ENCODE peak calls at places on chromosomes 16 and 17, in five cellular contexts. One of them, this sample, is unnamed.

GRCh38 chr16:20944861-20945390 is 44.4 kb downstream of the LYRM1 start:
- DNase-seq in iPS-NIHi11: no peak
- DNase-seq in DMS 273 treated with DMSO at 0.1 percent for 48 hours: no peak
- DNase-seq in kidney: no peak
- DNase-seq in mucosa of gallbladder: no peak
- DNase-seq in this sample: peak; percentile 83

GRCh38 chr16:84952335-84953050 is 58.8 kb downstream of the ZDHHC7 start:
- DNase-seq in iPS-NIHi11: peak; percentile 87
- DNase-seq in DMS 273 treated with DMSO at 0.1 percent for 48 hours: peak; percentile 56
- DNase-seq in kidney: no peak
- DNase-seq in mucosa of gallbladder: peak; percentile 89
- DNase-seq in this sample: peak; percentile 84

GRCh38 chr17:9016941-9017552 is 4.3 kb upstream of the NTN1 start:
- DNase-seq in iPS-NIHi11: no peak
- DNase-seq in DMS 273 treated with DMSO at 0.1 percent for 48 hours: peak; percentile 18
- DNase-seq in kidney: no peak
- DNase-seq in mucosa of gallbladder: no peak
- DNase-seq in this sample: peak; percentile 98

GRCh38 chr16:86354641-86355040 is 155.7 kb upstream of the FOXF1 start:
- DNase-seq in iPS-NIHi11: no peak
- DNase-seq in DMS 273 treated with DMSO at 0.1 percent for 48 hours: no peak
- DNase-seq in kidney: peak; percentile 41
- DNase-seq in mucosa of gallbladder: no peak
- DNase-seq in this sample: no peak

GRCh38 chr17:48546187-48546923 is 1.4 kb upstream of the HOXB2 start:
- DNase-seq in iPS-NIHi11: no peak
- DNase-seq in DMS 273 treated with DMSO at 0.1 percent for 48 hours: no peak
- DNase-seq in kidney: no peak
- DNase-seq in mucosa of gallbladder: no peak
- DNase-seq in this sample: no peak

GRCh38 chr17:17300624-17301568 is 2.3 kb upstream of the NT5M start:
- DNase-seq in iPS-NIHi11: peak; percentile 82
- DNase-seq in DMS 273 treated with DMSO at 0.1 percent for 48 hours: no peak
- DNase-seq in kidney: peak; percentile 80
- DNase-seq in mucosa of gallbladder: no peak
- DNase-seq in this sample: peak; percentile 98

GRCh38 chr16:73298562-73298961 is 250.6 kb upstream of the ZFHX3 start:
- DNase-seq in iPS-NIHi11: peak; percentile 49
- DNase-seq in DMS 273 treated with DMSO at 0.1 percent for 48 hours: no peak
- DNase-seq in kidney: no peak
- DNase-seq in mucosa of gallbladder: no peak
- DNase-seq in this sample: peak; percentile 92

GRCh38 chr16:10138881-10139280 is 43.3 kb downstream of the GRIN2A start:
- DNase-seq in iPS-NIHi11: no peak
- DNase-seq in DMS 273 treated with DMSO at 0.1 percent for 48 hours: no peak
- DNase-seq in kidney: no peak
- DNase-seq in mucosa of gallbladder: no peak
- DNase-seq in this sample: no peak

GRCh38 chr17:49987681-49988441 is 7.2 kb downstream of the DLX3 start:
- DNase-seq in iPS-NIHi11: peak; percentile 59
- DNase-seq in DMS 273 treated with DMSO at 0.1 percent for 48 hours: peak; percentile 78
- DNase-seq in kidney: peak; percentile 71
- DNase-seq in mucosa of gallbladder: no peak
- DNase-seq in this sample: peak; percentile 42

GRCh38 chr17:80328620-80329380 is 68.1 kb downstream of the RNF213 start:
- DNase-seq in iPS-NIHi11: no peak
- DNase-seq in DMS 273 treated with DMSO at 0.1 percent for 48 hours: no peak
- DNase-seq in kidney: peak; percentile 63
- DNase-seq in mucosa of gallbladder: no peak
- DNase-seq in this sample: no peak

GRCh38 chr16:89054261-89054661 is 39.4 kb upstream of the ACSF3 start:
- DNase-seq in iPS-NIHi11: no peak
- DNase-seq in DMS 273 treated with DMSO at 0.1 percent for 48 hours: no peak
- DNase-seq in kidney: no peak
- DNase-seq in mucosa of gallbladder: no peak
- DNase-seq in this sample: no peak

This sample was measured in mesendoderm.